ENCODE peak calls at places on chromosomes 3 and 15, in four cellular contexts. One of them, this sample, is unnamed.

GRCh38 chr3:175743733-175744400 is 884.7 kb downstream of the NAALADL2 start:
- DNase-seq in K562: no peak
- DNase-seq in GM12878: no peak
- DNase-seq in HepG2: no peak
- DNase-seq in this sample: peak

GRCh38 chr15:55969582-55969981 is 23.8 kb downstream of the NEDD4 start:
- DNase-seq in GM12878: no peak
- DNase-seq in HepG2: no peak
- DNase-seq in K562: no peak
- DNase-seq in this sample: no peak

GRCh38 chr3:71251156-71251775 is 332.3 kb downstream of the FOXP1 start:
- DNase-seq in K562: no peak
- DNase-seq in GM12878: no peak
- DNase-seq in HepG2: peak
- DNase-seq in this sample: peak

GRCh38 chr3:157135671-157136396 is 24.1 kb downstream of the CCNL1 start:
- DNase-seq in GM12878: no peak
- DNase-seq in K562: peak
- DNase-seq in HepG2: peak
- DNase-seq in this sample: peak

GRCh38 chr3:9497821-9498565 is 55.6 kb downstream of the LHFPL4 start:
- DNase-seq in GM12878: no peak
- DNase-seq in K562: no peak
- DNase-seq in HepG2: no peak
- DNase-seq in this sample: no peak

GRCh38 chr15:59059076-59059597 is 45.8 kb upstream of the CCNB2 start:
- DNase-seq in GM12878: no peak
- DNase-seq in HepG2: no peak
- DNase-seq in K562: no peak
- DNase-seq in this sample: no peak

GRCh38 chr3:114212646-114213045 is 24.7 kb downstream of the ZNF80 start:
- DNase-seq in GM12878: no peak
- DNase-seq in HepG2: no peak
- DNase-seq in K562: no peak
- DNase-seq in this sample: no peak

GRCh38 chr3:48047841-48048456 is 31.7 kb upstream of the MAP4 start:
- DNase-seq in HepG2: peak
- DNase-seq in K562: no peak
- DNase-seq in GM12878: no peak
- DNase-seq in this sample: no peak

GRCh38 chr3:182258538-182259177 is 534.6 kb upstream of the ATP11B start:
- DNase-seq in HepG2: peak
- DNase-seq in GM12878: no peak
- DNase-seq in K562: no peak
- DNase-seq in this sample: peak

GRCh38 chr15:89905846-89906378 is 6.8 kb downstream of the ARPIN start:
- DNase-seq in GM12878: no peak
- DNase-seq in HepG2: no peak
- DNase-seq in K562: no peak
- DNase-seq in this sample: no peak

GRCh38 chr15:67303490-67304363 is 49.1 kb downstream of the IQCH start:
- DNase-seq in HepG2: peak
- DNase-seq in GM12878: peak
- DNase-seq in K562: peak
- DNase-seq in this sample: peak

GRCh38 chr3:122776675-122777074 is 17.0 kb downstream of the HSPBAP1 start:
- DNase-seq in GM12878: no peak
- DNase-seq in HepG2: no peak
- DNase-seq in K562: no peak
- DNase-seq in this sample: no peak

GRCh38 chr3:195226900-195227447 is 44.0 kb downstream of the XXYLT1 start:
- DNase-seq in HepG2: peak
- DNase-seq in GM12878: no peak
- DNase-seq in K562: no peak
- DNase-seq in this sample: no peak

GRCh38 chr3:30355622-30356021 is 250.8 kb upstream of the TGFBR2 start:
- DNase-seq in GM12878: no peak
- DNase-seq in K562: no peak
- DNase-seq in HepG2: no peak
- DNase-seq in this sample: no peak

GRCh38 chr3:172187511-172187910 is 148.1 kb downstream of the FNDC3B start:
- DNase-seq in HepG2: no peak
- DNase-seq in K562: no peak
- DNase-seq in GM12878: no peak
- DNase-seq in this sample: no peak

GRCh38 chr3:127547761-127548605 is 42.5 kb downstream of the TPRA1 start:
- DNase-seq in HepG2: peak
- DNase-seq in K562: peak
- DNase-seq in GM12878: no peak
- DNase-seq in this sample: peak

GRCh38 chr3:177770821-177771220 is 573.5 kb upstream of the TBL1XR1 start:
- DNase-seq in GM12878: no peak
- DNase-seq in K562: no peak
- DNase-seq in HepG2: no peak
- DNase-seq in this sample: no peak

GRCh38 chr15:42033214-42033873 is 12.5 kb upstream of the PLA2G4E start:
- DNase-seq in HepG2: no peak
- DNase-seq in GM12878: peak
- DNase-seq in K562: no peak
- DNase-seq in this sample: no peak

GRCh38 chr15:34341922-34342736 is 807 bp downstream of the NOP10 start:
- DNase-seq in GM12878: no peak
- DNase-seq in K562: no peak
- DNase-seq in HepG2: no peak
- DNase-seq in this sample: no peak

GRCh38 chr3:11914651-11915050 is 68.0 kb upstream of the TAMM41 start:
- DNase-seq in GM12878: no peak
- DNase-seq in K562: no peak
- DNase-seq in HepG2: no peak
- DNase-seq in this sample: no peak

GRCh38 chr3:46962990-46963389 is 13.6 kb downstream of the CCDC12 start:
- DNase-seq in GM12878: no peak
- DNase-seq in K562: no peak
- DNase-seq in HepG2: no peak
- DNase-seq in this sample: no peak

GRCh38 chr3:156983559-156983958 is 157.4 kb downstream of the LEKR1 start:
- DNase-seq in K562: no peak
- DNase-seq in GM12878: no peak
- DNase-seq in HepG2: no peak
- DNase-seq in this sample: no peak

GRCh38 chr15:43505723-43506122 is 11.7 kb upstream of the MAP1A start:
- DNase-seq in GM12878: no peak
- DNase-seq in HepG2: no peak
- DNase-seq in K562: no peak
- DNase-seq in this sample: no peak

GRCh38 chr3:20405731-20406130 is 219.7 kb upstream of the SGO1 start:
- DNase-seq in HepG2: no peak
- DNase-seq in GM12878: no peak
- DNase-seq in K562: no peak
- DNase-seq in this sample: no peak

GRCh38 chr3:24344784-24345439 is 149.7 kb downstream of the THRB start:
- DNase-seq in K562: no peak
- DNase-seq in GM12878: no peak
- DNase-seq in HepG2: no peak
- DNase-seq in this sample: no peak

GRCh38 chr15:74631408-74631807 is 15.8 kb downstream of the CLK3 start:
- DNase-seq in K562: no peak
- DNase-seq in HepG2: peak
- DNase-seq in GM12878: no peak
- DNase-seq in this sample: no peak

GRCh38 chr3:25618043-25618442 is 46.7 kb downstream of the TOP2B start:
- DNase-seq in GM12878: no peak
- DNase-seq in K562: no peak
- DNase-seq in HepG2: no peak
- DNase-seq in this sample: no peak

GRCh38 chr3:55746808-55747413 is 259.8 kb upstream of the WNT5A start:
- DNase-seq in GM12878: no peak
- DNase-seq in HepG2: no peak
- DNase-seq in K562: no peak
- DNase-seq in this sample: no peak

DNA sequence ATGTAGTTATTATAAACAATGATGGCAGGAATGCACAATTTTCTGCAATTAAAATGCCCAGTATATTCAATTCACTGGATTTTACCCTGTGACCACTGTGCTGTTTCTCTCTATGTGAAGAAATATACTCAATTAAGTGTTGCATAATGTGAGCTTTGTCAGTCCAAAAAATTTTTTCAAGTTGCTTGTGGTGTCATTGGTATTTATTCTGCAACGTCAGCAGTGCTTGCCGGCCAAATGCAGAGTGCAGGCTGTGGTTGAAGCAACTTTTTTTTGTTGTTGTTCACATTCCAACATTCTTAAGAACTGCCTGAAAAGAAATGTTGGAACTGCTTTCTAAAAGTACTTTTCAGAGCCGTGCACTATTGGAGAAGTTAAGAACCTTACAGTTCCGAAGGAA is 423.5 kb upstream of the SEMA6D start:
- DNase-seq in HepG2: no peak
- DNase-seq in K562: no peak
- DNase-seq in GM12878: no peak
- DNase-seq in this sample: no peak
- TF ChIP-seq CHD4 in HepG2: no peak
- TF ChIP-seq CHD4 in K562: no peak
- TF ChIP-seq CHD4 in GM12878: no peak
- TF ChIP-seq CHD4 in this sample: no peak

GRCh38 chr3:242986-243706 is 46.6 kb downstream of the CHL1 start:
- DNase-seq in HepG2: no peak
- DNase-seq in K562: no peak
- DNase-seq in GM12878: no peak
- DNase-seq in this sample: no peak
- TF ChIP-seq CHD4 in HepG2: no peak
- TF ChIP-seq CHD4 in K562: no peak
- TF ChIP-seq CHD4 in GM12878: no peak
- TF ChIP-seq CHD4 in this sample: no peak

GRCh38 chr3:43215138-43215537 is 71.2 kb upstream of the SNRK start:
- DNase-seq in GM12878: no peak
- DNase-seq in HepG2: no peak
- DNase-seq in K562: no peak
- DNase-seq in this sample: no peak

GRCh38 chr3:43212914-43213611 is 73.3 kb upstream of the SNRK start:
- DNase-seq in K562: no peak
- DNase-seq in GM12878: peak
- DNase-seq in HepG2: no peak
- DNase-seq in this sample: no peak

GRCh38 chr3:43211681-43212080 is 74.7 kb upstream of the SNRK start:
- DNase-seq in K562: no peak
- DNase-seq in GM12878: no peak
- DNase-seq in HepG2: no peak
- DNase-seq in this sample: no peak

GRCh38 chr3:43214616-43215015 is 71.7 kb upstream of the SNRK start:
- DNase-seq in GM12878: no peak
- DNase-seq in HepG2: no peak
- DNase-seq in K562: no peak
- DNase-seq in this sample: no peak

GRCh38 chr3:43213631-43214030 is 72.7 kb upstream of the SNRK start:
- DNase-seq in GM12878: peak
- DNase-seq in HepG2: no peak
- DNase-seq in K562: no peak
- DNase-seq in this sample: no peak
- TF ChIP-seq CHD4 in GM12878: no peak
- TF ChIP-seq CHD4 in HepG2: no peak
- TF ChIP-seq CHD4 in K562: no peak
- TF ChIP-seq CHD4 in this sample: no peak

GRCh38 chr15:94080416-94080815 is 150.9 kb upstream of the MCTP2 start:
- DNase-seq in HepG2: no peak
- DNase-seq in GM12878: no peak
- DNase-seq in K562: no peak
- DNase-seq in this sample: no peak
- TF ChIP-seq CHD4 in HepG2: no peak
- TF ChIP-seq CHD4 in GM12878: no peak
- TF ChIP-seq CHD4 in K562: no peak
- TF ChIP-seq CHD4 in this sample: no peak

DNA sequence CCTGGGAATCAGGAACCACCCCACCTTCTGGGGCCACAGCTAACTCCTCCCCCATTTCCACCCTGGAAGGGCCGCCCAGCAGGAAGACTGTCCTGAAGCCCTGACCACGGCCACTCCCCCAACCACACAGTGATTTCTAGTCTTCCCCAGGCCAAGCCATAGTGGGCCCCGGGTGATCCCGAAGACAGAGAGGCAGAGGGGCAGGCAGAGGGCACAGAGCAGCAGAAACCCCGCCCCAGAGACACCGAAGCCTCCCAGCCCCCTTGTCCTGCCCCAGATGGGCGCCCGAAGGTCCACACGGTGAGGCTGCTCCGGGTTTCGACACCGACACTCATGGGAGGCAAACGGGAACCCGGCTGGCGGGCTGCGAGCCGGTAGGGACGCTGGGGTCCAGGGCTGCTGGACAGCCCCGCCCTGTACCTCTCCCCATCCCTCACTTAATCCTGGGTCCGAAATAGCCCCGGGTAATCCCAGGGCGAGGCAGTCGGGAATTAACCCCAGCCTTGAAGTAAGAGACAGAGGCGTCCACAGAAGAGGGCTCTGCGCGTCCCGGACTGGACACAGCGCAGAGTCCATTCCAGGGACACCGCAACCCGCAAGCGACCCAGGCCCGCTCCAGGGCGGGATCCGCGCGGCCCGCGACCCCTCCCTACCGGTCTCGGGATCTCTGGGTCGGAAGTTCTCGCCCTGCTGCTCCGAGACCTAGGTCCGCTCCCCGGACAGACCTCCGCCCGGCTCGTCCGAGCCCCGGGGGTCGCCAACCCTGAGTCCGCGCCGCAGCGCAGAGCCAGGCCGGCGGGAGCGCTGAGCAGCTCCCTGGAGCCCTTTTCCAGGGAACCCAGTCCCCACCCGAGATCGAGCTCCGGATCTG is 138.2 kb downstream of the NUP210 start:
- DNase-seq in GM12878: no peak
- DNase-seq in HepG2: peak
- DNase-seq in K562: peak
- DNase-seq in this sample: peak
- TF ChIP-seq CHD4 in GM12878: no peak
- TF ChIP-seq CHD4 in HepG2: no peak
- TF ChIP-seq CHD4 in K562: no peak
- TF ChIP-seq CHD4 in this sample: no peak

DNA sequence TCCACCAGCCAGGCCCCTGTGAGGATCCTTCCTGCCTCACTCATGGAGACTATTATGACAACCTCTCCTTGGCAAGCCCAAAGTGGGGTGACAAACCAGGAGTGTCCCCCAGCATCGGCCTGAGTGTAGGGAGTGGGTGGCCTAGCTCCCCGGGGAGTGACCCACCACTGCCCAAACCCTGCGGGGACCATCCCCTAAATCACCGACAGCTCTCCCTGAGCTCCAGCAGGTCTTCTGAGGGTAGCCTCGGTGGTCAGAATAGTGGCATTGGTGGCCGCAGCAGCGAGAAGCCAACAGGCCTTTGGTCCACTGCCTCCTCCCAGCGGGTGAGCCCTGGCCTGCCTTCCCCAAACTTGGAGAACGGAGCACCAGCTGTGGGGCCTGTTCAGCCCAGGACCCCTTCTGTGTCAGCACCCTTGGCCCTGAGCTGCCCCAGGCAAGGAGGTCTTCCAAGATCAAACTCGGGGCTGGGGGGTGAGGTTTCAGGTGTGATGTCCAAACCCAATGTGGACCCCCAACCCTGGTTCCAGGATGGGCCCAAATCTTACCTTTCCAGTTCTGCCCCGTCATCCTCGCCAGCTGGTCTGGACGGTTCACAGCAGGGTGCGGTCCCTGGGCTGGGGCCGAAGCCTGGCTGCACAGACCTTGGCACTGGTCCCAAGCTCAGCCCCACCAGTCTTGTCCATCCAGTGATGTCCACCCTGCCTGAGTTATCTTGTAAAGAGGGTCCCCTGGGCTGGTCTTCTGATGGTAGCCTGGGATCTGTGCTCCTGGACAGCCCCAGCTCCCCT is 1.0 kb downstream of the LIMD1 start:
- DNase-seq in GM12878: no peak
- DNase-seq in HepG2: no peak
- DNase-seq in K562: no peak
- DNase-seq in this sample: peak
- TF ChIP-seq CHD4 in GM12878: no peak
- TF ChIP-seq CHD4 in HepG2: no peak
- TF ChIP-seq CHD4 in K562: no peak
- TF ChIP-seq CHD4 in this sample: no peak

This sample was measured in A549.